ENCODE peak calls at places on chromosomes 3 and 15, in nine cellular contexts. P, A, G, D, B, U, R, N and I are unnamed samples.

GRCh38 chr3:138114988-138115971 is at the start of gene DZIP1L:
- DNase-seq in G (peak; percentile 83), U (no peak), R (peak; percentile 37), P (peak; percentile 60), D (peak; percentile 73), B (peak; percentile 66), N (peak; percentile 7), A (peak; percentile 75), I (peak; percentile 67)

GRCh38 chr3:171044828-171045793 is 18.6 kb upstream of the SLC2A2 start:
- DNase-seq in U (no peak), G (no peak), A (peak; percentile 74), N (no peak), D (peak; percentile 94), P (no peak), B (peak; percentile 91), R (no peak), I (no peak)

GRCh38 chr3:42302924-42303634 is 37.1 kb upstream of the CCK start:
- DNase-seq in B (no peak), N (no peak), R (no peak), A (no peak), G (no peak), P (no peak), U (no peak), D (no peak), I (no peak)

GRCh38 chr3:182886497-182886896 is 93.2 kb downstream of the ATP11B start:
- DNase-seq in R (no peak), G (no peak), U (no peak), D (peak; percentile 45), B (no peak), A (no peak), P (no peak), N (no peak), I (no peak)

GRCh38 chr15:52134502-52135144 is 22.0 kb upstream of the BCL2L10 start:
- DNase-seq in R (peak; percentile 36), U (no peak), P (no peak), D (no peak), N (no peak), B (no peak), G (no peak), A (no peak), I (no peak)

GRCh38 chr3:42763023-42763422 is 10.0 kb downstream of the CCDC13 start:
- DNase-seq in N (no peak), D (peak; percentile 59), U (no peak), R (no peak), B (peak; percentile 44), P (no peak), A (no peak), G (no peak), I (no peak)

GRCh38 chr15:31383150-31383549 is 56.5 kb downstream of the KLF13 start:
- DNase-seq in N (no peak), D (no peak), R (no peak), A (no peak), G (no peak), U (no peak), P (peak; percentile 20), B (no peak), I (no peak)

GRCh38 chr3:32951410-32951811 is at the start of gene CCR4:
- DNase-seq in N (no peak), P (peak; percentile 76), U (peak; percentile 57), D (peak; percentile 13), G (no peak), R (no peak), B (peak; percentile 21), A (no peak), I (no peak)